ENCODE peak calls at places on chromosomes 5 and 9, in four cellular contexts. R is lung, F is SJSA1, H is osteoblast. P is an unnamed sample.

GRCh38 chr5:69326365-69326764 is 6.2 kb downstream of the CCDC125 start:
- DNase-seq in R (no peak), F (no peak), H (no peak), P (no peak)

GRCh38 chr9:23117621-23118020 is 671.0 kb downstream of the DMRTA1 start:
- DNase-seq in R (no peak), F (no peak), H (no peak), P (no peak)

GRCh38 chr5:68431181-68431580 is 215.6 kb downstream of the PIK3R1 start:
- DNase-seq in R (no peak), F (no peak), H (no peak), P (no peak)

GRCh38 chr9:25677301-25678146 is 720 bp downstream of the TUSC1 start:
- DNase-seq in R (peak; percentile 90), F (no peak), H (peak; percentile 92), P (peak; percentile 17)

GRCh38 chr9:104245925-104246324 is 151.8 kb downstream of the SMC2 start:
- DNase-seq in R (no peak), F (no peak), H (no peak), P (no peak)

GRCh38 chr5:181039961-181040915 is at the start of gene BTNL9:
- DNase-seq in R (peak; percentile 16), F (no peak), H (no peak), P (no peak)

GRCh38 chr5:173053041-173053440 is 3.1 kb upstream of the CREBRF start:
- DNase-seq in R (no peak), F (no peak), H (no peak), P (no peak)

GRCh38 chr9:120920495-120921178 is 6.0 kb downstream of the TRAF1 start:
- DNase-seq in R (no peak), F (no peak), H (no peak), P (no peak)

GRCh38 chr9:112038017-112038408 is 137.1 kb downstream of the SUSD1 start:
- DNase-seq in R (no peak), F (no peak), H (no peak), P (no peak)

GRCh38 chr5:149724884-149725283 is 5.2 kb upstream of the PPARGC1B start:
- DNase-seq in R (no peak), F (no peak), H (no peak), P (no peak)

GRCh38 chr5:126808619-126809018 is 31.7 kb downstream of the LMNB1 start:
- DNase-seq in R (no peak), F (no peak), H (no peak), P (no peak)

GRCh38 chr9:108933231-108933630 is 693 bp downstream of the ELP1 start:
- DNase-seq in R (no peak), F (no peak), H (no peak), P (no peak)

GRCh38 chr5:96997265-96997859 is 61.5 kb downstream of the LNPEP start:
- DNase-seq in R (no peak), F (no peak), H (no peak), P (peak; percentile 2)

GRCh38 chr9:107243757-107244156 is 39.3 kb upstream of the RAD23B start:
- DNase-seq in R (no peak), F (no peak), H (no peak), P (no peak)

GRCh38 chr9:97638666-97639065 is 5.0 kb downstream of the NCBP1 start:
- DNase-seq in R (no peak), F (no peak), H (peak; percentile 38), P (peak; percentile 11)

GRCh38 chr9:113556877-113557593 is 93.5 kb downstream of the RGS3 start:
- DNase-seq in R (no peak), F (no peak), H (no peak), P (no peak)

GRCh38 chr5:77885501-77885900 is 109.4 kb upstream of the TBCA start:
- DNase-seq in R (no peak), F (no peak), H (no peak), P (no peak)

GRCh38 chr5:143576721-143577484 is 173.4 kb upstream of the NR3C1 start:
- DNase-seq in R (no peak), F (no peak), H (peak; percentile 72), P (no peak)

GRCh38 chr5:22986281-22986680 is 133.1 kb upstream of the CDH12 start:
- DNase-seq in R (no peak), F (no peak), H (no peak), P (no peak)

GRCh38 chr9:15430920-15431844 is 8.5 kb downstream of the SNAPC3 start:
- DNase-seq in R (peak; percentile 36), F (no peak), H (no peak), P (peak; percentile 36)

GRCh38 chr5:175889910-175890684 is 18.7 kb downstream of the CPLX2 start:
- DNase-seq in R (no peak), F (no peak), H (peak; percentile 62), P (peak; percentile 66)

GRCh38 chr5:126965061-126965475 is 65.3 kb downstream of the MARCHF3 start:
- DNase-seq in R (no peak), F (no peak), H (no peak), P (no peak)

GRCh38 chr5:115895821-115896220 is 54.1 kb downstream of the AP3S1 start:
- DNase-seq in R (no peak), F (no peak), H (no peak), P (no peak)

GRCh38 chr5:125044491-125045282 is 298.2 kb upstream of the ZNF608 start:
- DNase-seq in R (no peak), F (no peak), H (no peak), P (no peak)

GRCh38 chr5:56569576-56569975 is 245.8 kb upstream of the MAP3K1 start:
- DNase-seq in R (no peak), F (no peak), H (no peak), P (no peak)

GRCh38 chr5:9898319-9898718 is 268.2 kb upstream of the TAS2R1 start:
- DNase-seq in R (peak; percentile 30), F (no peak), H (no peak), P (peak; percentile 56)

GRCh38 chr5:80302636-80303035 is 17.2 kb upstream of the SPZ1 start:
- DNase-seq in R (no peak), F (no peak), H (peak; percentile 10), P (no peak)
- H3K27me3 ChIP-seq in R (no peaks in the 10 kb centered on the region), F (no peaks in the 10 kb centered on the region), H (no peaks in the 10 kb centered on the region), P (no peaks in the 10 kb centered on the region)

GRCh38 chr9:130881516-130881915 is 15.1 kb downstream of the QRFP start:
- DNase-seq in R (no peak), F (no peak), H (no peak), P (no peak)
- H3K36me3 ChIP-seq in R (peaks cover 67% of the 10 kb centered on the region), F (peaks cover 90% of the 10 kb centered on the region), H (peaks cover 93% of the 10 kb centered on the region), P (peaks cover 43% of the 10 kb centered on the region)

GRCh38 chr5:142233083-142234032 is 91.5 kb downstream of the SPRY4 start:
- DNase-seq in R (no peak), F (no peak), H (no peak), P (no peak)
- H3K27me3 ChIP-seq in R (no peaks in the 10 kb centered on the region), F (no peaks in the 10 kb centered on the region), H (no peaks in the 10 kb centered on the region), P (no peaks in the 10 kb centered on the region)

GRCh38 chr5:73960023-73960422 is 334.0 kb downstream of the ARHGEF28 start:
- DNase-seq in R (no peak), F (no peak), H (no peak), P (no peak)
- H3K36me3 ChIP-seq in R (no peaks in the 10 kb centered on the region), F (no peaks in the 10 kb centered on the region), H (no peaks in the 10 kb centered on the region), P (no peaks in the 10 kb centered on the region)

DNA sequence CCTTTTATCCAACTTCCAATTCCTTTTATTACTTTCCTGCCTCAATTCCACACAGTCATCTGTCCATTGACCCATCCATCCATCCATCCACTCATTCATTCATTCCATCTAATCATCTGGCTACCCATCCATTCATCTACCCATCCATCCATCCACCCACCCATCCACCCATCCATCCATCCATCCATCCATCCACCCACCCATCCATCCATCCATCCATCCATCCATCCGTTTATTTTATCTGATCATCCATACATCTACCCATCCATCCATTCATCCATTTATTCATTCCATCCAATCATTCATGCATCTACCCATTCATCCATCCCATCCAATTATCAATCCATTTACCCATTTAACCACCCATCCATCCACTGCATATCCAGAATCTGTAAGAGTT is 11.6 kb downstream of the PAEP start:
- DNase-seq in R (no peak), F (no peak), H (no peak), P (no peak)
- H3K27me3 ChIP-seq in R (no peaks in the 10 kb centered on the region), F (no peaks in the 10 kb centered on the region), H (no peaks in the 10 kb centered on the region), P (no peaks in the 10 kb centered on the region)

GRCh38 chr9:93488239-93488638 is 34.9 kb upstream of the FAM120AOS start:
- DNase-seq in R (no peak), F (no peak), H (no peak), P (no peak)
- H3K36me3 ChIP-seq in R (peaks cover 21% of the 10 kb centered on the region), F (peaks cover 18% of the 10 kb centered on the region), H (peaks cover 17% of the 10 kb centered on the region), P (peaks cover 3% of the 10 kb centered on the region)

P was measured in H7.